ENCODE peak calls at places on chromosome 10, in five cellular contexts. X is H1, E is GM12878, A is HepG2, K is SK-N-SH. O is an unnamed sample.

GRCh38 chr10:132445516-132446194 is 48.7 kb downstream of the PWWP2B start:
- DNase-seq in X (no peak), E (no peak), A (no peak), K (no peak), O (no peak)

GRCh38 chr10:58754419-58755180 is 241.9 kb downstream of the BICC1 start:
- DNase-seq in X (no peak), E (no peak), A (no peak), K (no peak), O (no peak)

GRCh38 chr10:100614416-100614815 is 78.7 kb downstream of the HIF1AN start:
- DNase-seq in X (no peak), E (no peak), A (no peak), K (no peak), O (no peak)

GRCh38 chr10:100006241-100006886 is 3.4 kb downstream of the DNMBP start:
- DNase-seq in X (no peak), E (peak; percentile 55), A (peak; percentile 57), K (no peak), O (no peak)

GRCh38 chr10:58328233-58328632 is 6.6 kb upstream of the UBE2D1 start:
- DNase-seq in X (no peak), E (no peak), A (no peak), K (no peak), O (no peak)

GRCh38 chr10:127937069-127937468 is 30.2 kb downstream of the PTPRE start:
- DNase-seq in X (no peak), E (no peak), A (no peak), K (no peak), O (no peak)

GRCh38 chr10:103476046-103476768 is 2.8 kb downstream of the CALHM3 start:
- DNase-seq in X (no peak), E (no peak), A (no peak), K (peak; percentile 70), O (no peak)

GRCh38 chr10:42690449-42691360 is 52.3 kb upstream of the ZNF33B start:
- DNase-seq in X (no peak), E (no peak), A (peak; percentile 14), K (peak; percentile 71), O (no peak)

GRCh38 chr10:51302316-51302715 is 228.0 kb downstream of the PRKG1 start:
- DNase-seq in X (no peak), E (no peak), A (no peak), K (no peak), O (no peak)

GRCh38 chr10:70942125-70942524 is 53.8 kb upstream of the PCBD1 start:
- DNase-seq in X (no peak), E (no peak), A (no peak), K (peak; percentile 31), O (no peak)

GRCh38 chr10:132961-133898 is 2.0 kb upstream of the ZMYND11 start:
- DNase-seq in X (no peak), E (no peak), A (peak; percentile 80), K (no peak), O (no peak)

GRCh38 chr10:29646238-29646902 is 11.6 kb upstream of the SVIL start:
- DNase-seq in X (no peak), E (no peak), A (no peak), K (peak; percentile 52), O (no peak)

GRCh38 chr10:15222511-15222910 is 54.0 kb upstream of the NMT2 start:
- DNase-seq in X (no peak), E (no peak), A (no peak), K (no peak), O (no peak)

GRCh38 chr10:96038476-96039387 is 4.7 kb upstream of the CCNJ start:
- DNase-seq in X (no peak), E (no peak), A (no peak), K (no peak), O (no peak)

GRCh38 chr10:96089116-96089515 is 41.0 kb upstream of the ZNF518A start:
- DNase-seq in X (no peak), E (no peak), A (peak; percentile 30), K (no peak), O (no peak)

GRCh38 chr10:103021897-103022286 is 103.8 kb downstream of the CNNM2 start:
- DNase-seq in X (no peak), E (no peak), A (peak; percentile 29), K (no peak), O (no peak)

GRCh38 chr10:86261933-86262665 is 104.5 kb downstream of the GRID1 start:
- DNase-seq in X (peak; percentile 67), E (peak; percentile 21), A (peak; percentile 5), K (no peak), O (peak; percentile 87)

GRCh38 chr10:57716884-57717283 is 550.8 kb downstream of the IPMK start:
- DNase-seq in X (no peak), E (no peak), A (no peak), K (no peak), O (peak; percentile 16)

GRCh38 chr10:124168581-124168980 is 75.2 kb upstream of the CHST15 start:
- DNase-seq in X (no peak), E (no peak), A (no peak), K (no peak), O (no peak)

GRCh38 chr10:74445493-74445892 is 294.5 kb downstream of the ADK start:
- DNase-seq in X (no peak), E (no peak), A (no peak), K (no peak), O (no peak)

GRCh38 chr10:69413221-69413865 is 3.4 kb downstream of the TACR2 start:
- DNase-seq in X (peak; percentile 83), E (no peak), A (peak; percentile 41), K (peak; percentile 84), O (peak; percentile 57)

GRCh38 chr10:78952686-78953085 is 116.1 kb upstream of the ZMIZ1 start:
- DNase-seq in X (no peak), E (no peak), A (no peak), K (no peak), O (no peak)
- TF ChIP-seq JUND in X (no peak), E (no peak), A (no peak), K (no peak), O (no peak)

DNA sequence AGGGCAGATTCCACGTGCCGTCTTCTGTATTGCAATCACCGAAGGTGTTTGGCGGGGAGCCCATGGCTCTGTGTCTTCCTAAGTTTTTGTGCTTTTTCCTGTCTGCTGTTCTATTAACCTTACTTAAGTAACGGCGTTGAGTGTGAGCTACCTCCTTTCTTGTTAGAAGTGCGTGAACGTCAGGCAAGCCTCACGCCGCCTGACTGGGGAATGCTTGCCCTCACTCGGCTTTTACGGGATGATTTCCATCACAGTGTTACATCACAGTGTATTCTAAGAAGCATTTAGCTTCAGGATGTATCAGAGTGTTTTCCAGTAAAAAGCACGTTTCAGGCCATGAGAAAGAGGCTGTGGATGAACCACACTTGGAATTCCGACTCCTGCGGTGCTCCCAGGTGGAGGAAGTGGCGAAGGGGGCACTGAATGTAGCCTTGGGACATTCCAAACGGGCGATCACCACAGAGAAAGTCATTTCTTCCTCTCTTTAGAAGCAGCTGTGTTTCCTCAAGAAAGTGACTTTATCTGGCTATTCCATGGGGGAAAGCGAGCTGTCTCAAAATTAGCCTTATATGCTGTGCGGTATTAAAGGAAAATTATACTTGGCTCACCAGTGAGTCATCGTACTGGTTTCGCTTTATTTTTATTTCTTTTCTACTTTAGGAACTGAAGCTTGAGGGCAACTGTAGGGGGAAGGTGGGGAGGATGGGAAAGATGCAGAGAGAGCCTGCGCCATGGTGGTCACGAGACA is 290.7 kb downstream of the KLF6 start:
- DNase-seq in X (no peak), E (no peak), A (no peak), K (no peak), O (no peak)
- TF ChIP-seq JUND in X (no peak), E (no peak), A (no peak), K (no peak), O (no peak)

DNA sequence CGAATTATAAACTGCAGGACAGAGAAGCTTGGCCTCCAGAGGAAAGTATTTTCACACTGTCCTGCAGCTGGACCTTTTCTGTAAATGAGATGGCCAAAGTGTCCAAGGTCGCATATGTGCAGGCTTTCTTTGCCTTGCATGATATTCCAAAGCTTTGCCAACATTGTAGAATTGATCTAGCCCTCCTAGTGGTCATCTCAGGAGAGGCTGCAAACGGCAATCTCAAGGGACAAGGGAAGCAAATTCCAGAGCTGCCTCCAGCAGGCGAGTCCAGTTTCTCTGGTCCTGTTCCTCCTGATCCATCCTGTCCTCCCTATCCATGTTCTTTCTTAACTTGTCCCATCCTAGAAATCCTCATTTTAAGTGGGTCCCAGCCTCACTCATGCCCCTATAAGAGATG is 373.4 kb upstream of the PCDH15 start:
- DNase-seq in X (no peak), E (no peak), A (peak; percentile 8), K (no peak), O (no peak)
- TF ChIP-seq JUND in X (no peak), E (no peak), A (no peak), K (no peak), O (no peak)

GRCh38 chr10:72692057-72692891 is at the start of gene MCU:
- DNase-seq in X (peak; percentile 90), E (no peak), A (no peak), K (peak; percentile 94), O (peak; percentile 95)
- TF ChIP-seq JUND in X (no peak), E (no peak), A (no peak), K (no peak), O (no peak)

DNA sequence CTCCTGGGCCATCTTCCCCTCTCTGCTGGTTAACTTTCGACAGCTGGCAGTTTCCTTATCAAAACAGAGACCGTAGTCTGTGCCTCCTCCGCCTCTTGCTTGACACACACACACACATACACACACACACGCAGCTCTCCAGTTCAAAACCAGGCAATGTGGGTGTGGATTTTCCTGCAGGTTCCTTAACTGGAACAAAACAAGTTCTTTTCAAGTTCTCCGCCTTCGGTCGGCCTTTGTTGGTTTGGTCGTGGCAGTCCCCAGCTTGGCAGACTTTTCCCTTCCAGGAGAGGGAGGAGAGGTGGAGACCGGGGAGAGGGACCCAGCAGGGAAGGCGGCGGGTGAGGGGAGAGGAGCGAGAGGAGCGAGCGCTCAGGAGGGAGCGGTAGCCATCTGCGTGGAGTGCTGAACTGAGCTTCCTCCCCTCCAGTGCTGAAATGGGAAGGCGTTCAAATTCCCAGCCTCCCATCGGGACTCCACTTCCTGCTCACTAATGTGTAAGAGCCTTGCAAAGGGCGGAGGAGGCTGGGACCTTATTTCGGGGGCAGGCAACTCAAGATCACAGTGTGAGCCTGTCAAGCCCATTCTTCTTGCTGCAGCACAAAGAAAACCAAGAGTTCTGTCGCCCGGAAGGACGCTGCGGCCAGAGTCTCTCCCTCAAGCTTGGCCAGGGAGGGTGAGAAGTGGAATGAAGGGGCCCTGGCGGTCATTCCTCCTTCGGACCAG is 120.6 kb downstream of the PRPF18 start:
- DNase-seq in X (peak; percentile 73), E (no peak), A (peak; percentile 11), K (no peak), O (peak; percentile 93)
- TF ChIP-seq JUND in X (no peak), E (no peak), A (no peak), K (no peak), O (no peak)

DNA sequence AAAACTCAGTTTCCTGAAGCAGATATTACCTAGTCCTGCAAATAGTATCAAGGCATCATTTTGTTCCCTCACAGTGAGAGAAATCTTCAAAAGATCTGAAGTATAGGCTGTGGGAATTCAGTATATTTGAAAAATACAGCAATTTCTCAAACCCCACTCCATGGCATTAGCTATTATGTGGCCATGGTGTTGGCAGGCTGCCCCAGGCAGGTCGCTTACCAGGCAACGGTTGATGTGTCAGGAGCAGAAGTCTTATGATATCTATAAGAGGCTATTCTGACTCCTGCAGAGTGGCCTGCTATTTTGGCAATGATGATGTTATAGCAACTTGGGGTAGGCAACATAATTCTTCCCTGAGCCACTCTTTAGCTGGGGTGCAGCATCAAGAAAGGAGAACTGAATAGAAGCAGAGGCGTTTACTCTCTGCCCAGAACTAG is 187.9 kb downstream of the PLXDC2 start:
- DNase-seq in X (no peak), E (peak; percentile 28), A (no peak), K (peak; percentile 4), O (no peak)
- TF ChIP-seq JUND in X (no peak), E (no peak), A (no peak), K (no peak), O (no peak)